ENCODE peak calls at places on chromosomes 12 and 14, in nine cellular contexts. I is right lobe of liver, F is tibial nerve, S is Peyer's patch, V is A549, N is endothelial cell of umbilical vein, R is stomach, A is K562, C is HCT116. X is an unnamed sample. For H3K4me1, the result is how much of the 10 kb centered on the place peaks cover.

GRCh38 chr14:72740966-72741835 is 152.7 kb downstream of the DPF3 start:
- DNase-seq in C (no peak), R (peak), I (no peak), V (no peak), S (no peak), A (no peak), F (no peak), N (no peak), X (no peak)

GRCh38 chr14:104246401-104247335 is 108.3 kb downstream of the KIF26A start:
- DNase-seq in V (no peak), I (no peak), A (no peak), C (no peak), F (no peak), N (no peak), S (no peak), R (peak), X (no peak)

GRCh38 chr12:20588057-20588456 is 107.1 kb upstream of the SLCO1C1 start:
- DNase-seq in N (no peak), F (no peak), C (no peak), R (no peak), S (no peak), I (no peak), A (no peak), V (no peak), X (no peak)

GRCh38 chr12:89448951-89449371 is 75.6 kb downstream of the GALNT4 start:
- DNase-seq in A (no peak), V (no peak), F (no peak), R (no peak), C (no peak), N (no peak), I (no peak), S (no peak), X (no peak)

GRCh38 chr12:113420996-113421595 is 1.1 kb upstream of the SDSL start:
- DNase-seq in F (no peak), I (peak), C (no peak), S (no peak), N (no peak), R (no peak), V (no peak), A (peak), X (no peak)

GRCh38 chr14:81157431-81157830 is 63.3 kb downstream of the GTF2A1 start:
- DNase-seq in F (no peak), C (no peak), A (no peak), I (no peak), V (no peak), S (no peak), N (no peak), R (no peak), X (no peak)

GRCh38 chr12:25701290-25701689 is 148.2 kb upstream of the LMNTD1 start:
- DNase-seq in C (peak), I (no peak), V (peak), S (no peak), A (no peak), N (no peak), F (no peak), R (no peak), X (no peak)

GRCh38 chr12:52250048-52250990 is 17.3 kb downstream of the KRT7 start:
- DNase-seq in S (no peak), V (peak), A (no peak), C (no peak), F (no peak), N (no peak), R (no peak), I (no peak), X (no peak)

GRCh38 chr12:24880732-24881131 is 68.2 kb downstream of the BCAT1 start:
- DNase-seq in V (no peak), R (no peak), N (no peak), F (no peak), I (no peak), A (no peak), S (no peak), C (no peak), X (peak)

GRCh38 chr14:35383569-35384385 is 20.8 kb downstream of the NFKBIA start:
- DNase-seq in F (no peak), S (no peak), N (no peak), A (no peak), R (no peak), I (no peak), V (no peak), C (no peak), X (no peak)

GRCh38 chr14:21097616-21098133 is 780 bp downstream of the ZNF219 start:
- DNase-seq in A (no peak), C (no peak), N (no peak), R (no peak), V (no peak), F (no peak), S (peak), I (no peak), X (peak)

GRCh38 chr12:9951026-9951652 is 19.0 kb upstream of the CLEC2A start:
- DNase-seq in S (no peak), A (no peak), V (no peak), I (no peak), C (no peak), R (no peak), N (no peak), F (no peak), X (no peak)

GRCh38 chr12:127761880-127762279 is 505.1 kb upstream of the TMEM132C start:
- DNase-seq in N (no peak), V (no peak), C (no peak), R (no peak), A (no peak), F (no peak), I (no peak), S (no peak), X (no peak)

GRCh38 chr12:62581288-62582064 is 114.8 kb downstream of the MON2 start:
- DNase-seq in I (no peak), F (no peak), C (peak), A (peak), N (peak), V (peak), R (no peak), S (no peak), X (no peak)

GRCh38 chr14:21543426-21544350 is 17.5 kb upstream of the SALL2 start:
- DNase-seq in R (no peak), F (no peak), S (no peak), V (no peak), N (no peak), A (no peak), I (no peak), C (no peak), X (no peak)

GRCh38 chr12:21073822-21074460 is 57.1 kb upstream of the SLCO1B1 start:
- DNase-seq in V (peak), F (no peak), S (no peak), C (peak), N (no peak), R (no peak), A (no peak), I (no peak), X (no peak)

GRCh38 chr12:24360907-24361306 is 411.4 kb upstream of the SOX5 start:
- DNase-seq in A (no peak), V (no peak), S (no peak), C (no peak), R (no peak), F (no peak), I (no peak), N (no peak), X (no peak)

GRCh38 chr14:67764496-67764895 is 51.9 kb downstream of the ZFYVE26 start:
- DNase-seq in N (no peak), I (no peak), A (no peak), F (no peak), C (no peak), V (peak), R (no peak), S (no peak), X (no peak)

GRCh38 chr12:122194804-122195203 is 8.7 kb upstream of the B3GNT4 start:
- DNase-seq in F (no peak), S (no peak), N (no peak), V (no peak), R (no peak), C (no peak), A (no peak), I (no peak), X (no peak)

GRCh38 chr12:124532331-124532750 is 35.1 kb downstream of the NCOR2 start:
- DNase-seq in R (no peak), I (no peak), F (no peak), S (no peak), A (no peak), C (no peak), V (no peak), N (no peak), X (no peak)

GRCh38 chr14:24365600-24366374 is 2.2 kb upstream of the NFATC4 start:
- DNase-seq in S (peak), C (peak), F (peak), N (peak), A (peak), R (peak), V (peak), I (peak), X (peak)

GRCh38 chr14:67962215-67962644 is 142.7 kb downstream of the RAD51B start:
- DNase-seq in N (no peak), I (no peak), S (no peak), F (no peak), C (no peak), A (no peak), V (no peak), R (no peak), X (peak)

GRCh38 chr12:95224202-95225170 is 6.9 kb downstream of the VEZT start:
- DNase-seq in F (no peak), V (no peak), I (no peak), C (no peak), A (no peak), N (no peak), S (no peak), R (no peak), X (no peak)

GRCh38 chr14:69316449-69317391 is 56.8 kb downstream of the GALNT16 start:
- DNase-seq in A (no peak), C (no peak), S (no peak), I (no peak), V (peak), R (no peak), N (peak), F (peak), X (peak)

GRCh38 chr14:36316131-36316530 is 4.3 kb downstream of the MBIP start:
- DNase-seq in C (no peak), V (no peak), F (no peak), A (no peak), R (no peak), S (no peak), N (no peak), I (no peak), X (no peak)

GRCh38 chr12:117060236-117060926 is 38.8 kb downstream of the TESC start:
- DNase-seq in V (no peak), A (peak), S (no peak), I (no peak), F (no peak), C (no peak), R (no peak), N (no peak), X (no peak)

GRCh38 chr12:92612611-92613010 is 90.2 kb upstream of the PLEKHG7 start:
- DNase-seq in I (no peak), R (no peak), A (no peak), F (no peak), V (no peak), S (no peak), C (no peak), N (no peak), X (no peak)

GRCh38 chr12:102396276-102396675 is 84.1 kb downstream of the IGF1 start:
- DNase-seq in A (no peak), I (no peak), N (no peak), R (no peak), F (no peak), S (no peak), V (no peak), C (no peak), X (no peak)

GRCh38 chr14:35366048-35366428 is 38.5 kb downstream of the NFKBIA start:
- DNase-seq in F (no peak), C (no peak), I (peak), R (no peak), S (no peak), V (no peak), A (no peak), N (peak), X (peak)

GRCh38 chr14:81366884-81367283 is 33.2 kb downstream of the STON2 start:
- DNase-seq in R (no peak), I (no peak), C (no peak), A (no peak), V (no peak), F (no peak), N (no peak), S (no peak), X (no peak)

GRCh38 chr14:51657762-51658161 is 6.1 kb downstream of the FRMD6 start:
- DNase-seq in S (no peak), C (no peak), F (no peak), I (no peak), V (no peak), A (no peak), N (no peak), R (no peak), X (no peak)

GRCh38 chr12:89040146-89040964 is 311.9 kb downstream of the DUSP6 start:
- DNase-seq in S (no peak), R (peak), C (no peak), V (no peak), N (no peak), I (peak), F (no peak), A (no peak), X (no peak)

GRCh38 chr12:57632898-57633825 is at the start of gene B4GALNT1:
- DNase-seq in C (peak), I (peak), A (peak), F (no peak), V (peak), R (peak), S (peak), N (peak), X (peak)
- TF ChIP-seq POLR2A in C (no peak), I (no peak), A (peak), F (no peak), V (peak), R (no peak), S (no peak), N (no peak), X (no peak)

DNA sequence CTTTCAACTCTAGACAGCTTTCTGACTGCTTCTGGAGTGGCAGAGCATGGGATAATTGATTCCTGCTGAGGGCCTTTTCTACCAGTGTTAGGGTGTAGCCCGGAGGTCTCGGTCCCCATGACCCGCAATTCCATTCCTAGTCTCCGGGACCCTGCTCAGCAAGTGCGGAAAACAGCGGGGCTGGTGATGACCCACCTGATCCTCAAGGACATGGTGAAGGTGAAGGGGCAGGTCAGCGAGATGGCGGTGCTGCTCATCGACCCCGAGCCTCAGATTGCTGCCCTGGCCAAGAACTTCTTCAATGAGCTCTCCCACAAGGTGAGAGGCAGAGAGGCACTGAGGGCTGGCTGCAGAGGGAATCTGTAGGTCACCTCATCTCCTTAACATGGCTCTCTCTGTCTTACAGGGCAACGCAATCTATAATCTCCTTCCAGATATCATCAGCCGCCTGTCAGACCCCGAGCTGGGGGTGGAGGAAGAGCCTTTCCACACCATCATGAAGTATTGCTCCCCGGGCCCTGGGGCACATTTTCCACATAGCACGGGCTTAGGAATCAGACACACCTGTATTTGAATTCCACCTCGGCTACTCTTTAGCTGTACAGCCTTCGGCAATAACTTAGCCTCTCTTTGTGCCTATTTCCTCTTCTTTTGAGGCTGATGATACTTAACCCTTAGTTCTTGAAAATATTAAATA is 5.6 kb upstream of the GAPDH start:
- DNase-seq in C (no peak), I (no peak), N (no peak), S (no peak), F (no peak), R (no peak), A (no peak), V (no peak), X (no peak)
- H3K27ac ChIP-seq in C (no peak), I (no peak), N (no peak), S (no peak), F (no peak), R (no peak), A (no peak), V (no peak), X (no peak)

DNA sequence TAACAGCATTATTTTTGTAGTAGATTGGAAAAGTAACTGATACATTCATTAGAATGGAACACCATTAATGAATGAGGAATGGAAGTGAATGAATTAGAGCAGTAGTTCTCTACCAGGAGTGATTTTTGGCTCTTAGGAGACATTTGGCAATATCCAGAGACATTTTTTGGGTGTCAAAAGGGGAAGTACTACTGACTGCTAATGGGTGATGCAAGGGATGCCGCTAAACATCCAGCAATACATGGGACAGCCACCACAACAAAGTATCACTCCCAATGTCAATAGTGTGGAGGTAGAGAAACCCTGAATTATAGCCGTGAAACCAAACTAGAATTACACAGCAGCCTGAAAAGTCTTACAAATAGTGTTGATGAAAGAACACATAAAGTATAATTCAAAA is 1.5 kb downstream of the CHURC1 start:
- DNase-seq in R (no peak), S (no peak), I (no peak), N (no peak), C (no peak), A (no peak), F (no peak), V (no peak), X (no peak)
- H3K4me1 ChIP-seq in R (half or more), S (under half), I (under half), N (under half), C (under half), A (under half), F (under half), V (under half), X (under half)

GRCh38 chr12:54280401-54281260 is at the start of gene HNRNPA1:
- DNase-seq in S (peak), I (peak), C (peak), N (peak), A (peak), V (peak), F (peak), R (peak), X (peak)
- TF ChIP-seq POLR2A in S (peak), I (peak), C (peak), N (peak), A (peak), V (peak), F (peak), R (peak), X (peak)